ENCODE peak calls at places on chromosomes 2 and 18, in four cellular contexts. One of them, this sample, is unnamed.

GRCh38 chr2:231455890-231456289 is 8.4 kb downstream of the NCL start:
- DNase-seq in GM04504: no peak
- DNase-seq in NCI-H510A treated with DMSO at 0.1 percent for 48 hours: no peak
- DNase-seq in Daoy: no peak
- DNase-seq in this sample: no peak

GRCh38 chr2:70305531-70305930 is 3.7 kb upstream of the FAM136A start:
- DNase-seq in GM04504: no peak
- DNase-seq in NCI-H510A treated with DMSO at 0.1 percent for 48 hours: no peak
- DNase-seq in Daoy: peak; percentile 9
- DNase-seq in this sample: no peak

GRCh38 chr2:233424028-233424951 is 70.0 kb downstream of the DGKD start:
- DNase-seq in GM04504: no peak
- DNase-seq in NCI-H510A treated with DMSO at 0.1 percent for 48 hours: no peak
- DNase-seq in Daoy: peak; percentile 72
- DNase-seq in this sample: no peak

GRCh38 chr2:68807821-68808266 is 63.4 kb downstream of the BMP10 start:
- DNase-seq in GM04504: no peak
- DNase-seq in NCI-H510A treated with DMSO at 0.1 percent for 48 hours: no peak
- DNase-seq in Daoy: no peak
- DNase-seq in this sample: no peak

GRCh38 chr18:56321470-56321869 is 316.9 kb downstream of the TXNL1 start:
- DNase-seq in GM04504: no peak
- DNase-seq in NCI-H510A treated with DMSO at 0.1 percent for 48 hours: no peak
- DNase-seq in Daoy: no peak
- DNase-seq in this sample: no peak

GRCh38 chr18:25561923-25562322 is 210.0 kb upstream of the ZNF521 start:
- DNase-seq in GM04504: peak; percentile 3
- DNase-seq in NCI-H510A treated with DMSO at 0.1 percent for 48 hours: no peak
- DNase-seq in Daoy: peak; percentile 11
- DNase-seq in this sample: no peak

GRCh38 chr2:211449819-211450218 is 893.4 kb downstream of the CPS1 start:
- DNase-seq in GM04504: no peak
- DNase-seq in NCI-H510A treated with DMSO at 0.1 percent for 48 hours: no peak
- DNase-seq in Daoy: no peak
- DNase-seq in this sample: no peak

GRCh38 chr2:240202616-240203015 is 62.2 kb upstream of the OTOS start:
- DNase-seq in GM04504: no peak
- DNase-seq in NCI-H510A treated with DMSO at 0.1 percent for 48 hours: no peak
- DNase-seq in Daoy: no peak
- DNase-seq in this sample: no peak

GRCh38 chr2:32977228-32977758 is 30.5 kb downstream of the LTBP1 start:
- DNase-seq in GM04504: no peak
- DNase-seq in NCI-H510A treated with DMSO at 0.1 percent for 48 hours: no peak
- DNase-seq in Daoy: peak; percentile 84
- DNase-seq in this sample: no peak

GRCh38 chr2:144505245-144505801 is 14.6 kb downstream of the ZEB2 start:
- DNase-seq in GM04504: no peak
- DNase-seq in NCI-H510A treated with DMSO at 0.1 percent for 48 hours: no peak
- DNase-seq in Daoy: peak; percentile 19
- DNase-seq in this sample: no peak

GRCh38 chr2:201842131-201842530 is 35.8 kb downstream of the CDK15 start:
- DNase-seq in GM04504: no peak
- DNase-seq in NCI-H510A treated with DMSO at 0.1 percent for 48 hours: no peak
- DNase-seq in Daoy: no peak
- DNase-seq in this sample: no peak

GRCh38 chr2:26864226-26864625 is 16.3 kb downstream of the DPYSL5 start:
- DNase-seq in GM04504: no peak
- DNase-seq in NCI-H510A treated with DMSO at 0.1 percent for 48 hours: no peak
- DNase-seq in Daoy: no peak
- DNase-seq in this sample: no peak

GRCh38 chr18:47118986-47119385 is 31.3 kb downstream of the HDHD2 start:
- DNase-seq in GM04504: peak; percentile 73
- DNase-seq in NCI-H510A treated with DMSO at 0.1 percent for 48 hours: no peak
- DNase-seq in Daoy: no peak
- DNase-seq in this sample: no peak

GRCh38 chr2:196902828-196903227 is 23.7 kb downstream of the PGAP1 start:
- DNase-seq in GM04504: no peak
- DNase-seq in NCI-H510A treated with DMSO at 0.1 percent for 48 hours: no peak
- DNase-seq in Daoy: no peak
- DNase-seq in this sample: no peak

GRCh38 chr2:49240608-49241007 is 86.3 kb upstream of the FSHR start:
- DNase-seq in GM04504: no peak
- DNase-seq in NCI-H510A treated with DMSO at 0.1 percent for 48 hours: no peak
- DNase-seq in Daoy: no peak
- DNase-seq in this sample: no peak

GRCh38 chr18:24677011-24677410 is 216.6 kb downstream of the HRH4 start:
- DNase-seq in GM04504: peak; percentile 28
- DNase-seq in NCI-H510A treated with DMSO at 0.1 percent for 48 hours: no peak
- DNase-seq in Daoy: no peak
- DNase-seq in this sample: no peak

GRCh38 chr2:119229716-119230115 is 6.1 kb downstream of the STEAP3 start:
- DNase-seq in GM04504: no peak
- DNase-seq in NCI-H510A treated with DMSO at 0.1 percent for 48 hours: peak; percentile 15
- DNase-seq in Daoy: no peak
- DNase-seq in this sample: no peak

GRCh38 chr18:7567487-7568425 is 640 bp downstream of the PTPRM start:
- DNase-seq in GM04504: no peak
- DNase-seq in NCI-H510A treated with DMSO at 0.1 percent for 48 hours: peak; percentile 15
- DNase-seq in Daoy: peak; percentile 43
- DNase-seq in this sample: no peak

GRCh38 chr2:84735383-84735782 is 145.5 kb downstream of the TRABD2A start:
- DNase-seq in GM04504: no peak
- DNase-seq in NCI-H510A treated with DMSO at 0.1 percent for 48 hours: no peak
- DNase-seq in Daoy: no peak
- DNase-seq in this sample: no peak

GRCh38 chr2:238397381-238397780 is 29.3 kb upstream of the ASB1 start:
- DNase-seq in GM04504: no peak
- DNase-seq in NCI-H510A treated with DMSO at 0.1 percent for 48 hours: no peak
- DNase-seq in Daoy: no peak
- DNase-seq in this sample: no peak

GRCh38 chr2:162091325-162092007 is 17.5 kb upstream of the DPP4 start:
- DNase-seq in GM04504: no peak
- DNase-seq in NCI-H510A treated with DMSO at 0.1 percent for 48 hours: no peak
- DNase-seq in Daoy: peak; percentile 6
- DNase-seq in this sample: no peak

GRCh38 chr2:214076527-214076926 is 334.3 kb upstream of the VWC2L start:
- DNase-seq in GM04504: peak; percentile 10
- DNase-seq in NCI-H510A treated with DMSO at 0.1 percent for 48 hours: no peak
- DNase-seq in Daoy: no peak
- DNase-seq in this sample: no peak

GRCh38 chr2:127874378-127875271 is 11.1 kb downstream of the AMMECR1L start:
- DNase-seq in GM04504: no peak
- DNase-seq in NCI-H510A treated with DMSO at 0.1 percent for 48 hours: no peak
- DNase-seq in Daoy: no peak
- DNase-seq in this sample: no peak

GRCh38 chr2:236075802-236076201 is 92.4 kb downstream of the GBX2 start:
- DNase-seq in GM04504: no peak
- DNase-seq in NCI-H510A treated with DMSO at 0.1 percent for 48 hours: no peak
- DNase-seq in Daoy: no peak
- DNase-seq in this sample: no peak

GRCh38 chr2:143816927-143817326 is 687.7 kb downstream of the ARHGAP15 start:
- DNase-seq in GM04504: no peak
- DNase-seq in NCI-H510A treated with DMSO at 0.1 percent for 48 hours: no peak
- DNase-seq in Daoy: no peak
- DNase-seq in this sample: no peak

GRCh38 chr2:195674491-195675226 is 17.6 kb downstream of the SLC39A10 start:
- DNase-seq in GM04504: no peak
- DNase-seq in NCI-H510A treated with DMSO at 0.1 percent for 48 hours: no peak
- DNase-seq in Daoy: no peak
- DNase-seq in this sample: no peak

GRCh38 chr2:17272649-17273048 is 245.6 kb downstream of the RAD51AP2 start:
- DNase-seq in GM04504: no peak
- DNase-seq in NCI-H510A treated with DMSO at 0.1 percent for 48 hours: no peak
- DNase-seq in Daoy: no peak
- DNase-seq in this sample: no peak